ENCODE peak calls at places on chromosomes 1 and 21, in five cellular contexts. O is activated gamma-delta T cell treated with Interleukin-2 at 50 U/mL for 16 hours, K is SW480, C is amygdala, F is neuronal stem cell. B is an unnamed sample.
A peak's percentile ranks its signal among the peaks of the same experiment; 100 is the strongest.

GRCh38 chr1:184449916-184450315 is 63.1 kb downstream of the C1orf21 start:
- DNase-seq in O (no peak), K (no peak), C (no peak), F (no peak), B (no peak)

GRCh38 chr1:98468111-98468717 is 193.3 kb upstream of the SNX7 start:
- DNase-seq in O (no peak), K (peak; percentile 42), C (no peak), F (peak; percentile 32), B (no peak)

GRCh38 chr1:247440001-247440620 is 17.8 kb downstream of the OR2B11 start:
- DNase-seq in O (no peak), K (no peak), C (no peak), F (no peak), B (no peak)

GRCh38 chr21:39313042-39313456 is 383 bp downstream of the BRWD1 start:
- DNase-seq in O (peak; percentile 29), K (no peak), C (no peak), F (peak; percentile 26), B (no peak)

GRCh38 chr1:112369389-112370285 is 26.4 kb upstream of the CTTNBP2NL start:
- DNase-seq in O (peak; percentile 80), K (peak; percentile 73), C (peak; percentile 18), F (peak; percentile 82), B (peak; percentile 81)

GRCh38 chr21:31772674-31773555 is 41.0 kb upstream of the SCAF4 start:
- DNase-seq in O (no peak), K (no peak), C (no peak), F (no peak), B (no peak)

GRCh38 chr1:44947060-44947773 is 39.2 kb downstream of the EIF2B3 start:
- DNase-seq in O (no peak), K (no peak), C (no peak), F (no peak), B (no peak)

GRCh38 chr1:24786191-24786590 is 40.9 kb downstream of the CLIC4 start:
- DNase-seq in O (no peak), K (no peak), C (no peak), F (no peak), B (no peak)

GRCh38 chr1:1535989-1536937 is 4.2 kb downstream of the TMEM240 start:
- DNase-seq in O (no peak), K (no peak), C (no peak), F (no peak), B (no peak)

GRCh38 chr1:222061711-222062359 is 319.9 kb upstream of the DUSP10 start:
- DNase-seq in O (no peak), K (peak; percentile 32), C (no peak), F (no peak), B (no peak)

GRCh38 chr1:56326056-56326455 is 253.3 kb downstream of the PLPP3 start:
- DNase-seq in O (no peak), K (no peak), C (no peak), F (no peak), B (no peak)

GRCh38 chr1:12316331-12316730 is 86.5 kb downstream of the VPS13D start:
- DNase-seq in O (no peak), K (no peak), C (no peak), F (no peak), B (no peak)

GRCh38 chr1:67460648-67461500 is 30.7 kb upstream of the SERBP1 start:
- DNase-seq in O (no peak), K (no peak), C (no peak), F (no peak), B (no peak)

GRCh38 chr1:241083285-241083684 is 273.7 kb downstream of the RGS7 start:
- DNase-seq in O (no peak), K (no peak), C (no peak), F (no peak), B (no peak)

GRCh38 chr1:115771094-115771846 is 2.8 kb upstream of the CASQ2 start:
- DNase-seq in O (no peak), K (no peak), C (no peak), F (no peak), B (no peak)